ENCODE peak calls at places on chromosomes 6 and 20, in four cellular contexts. V, B, A and R are unnamed samples.

GRCh38 chr20:49259799-49260198 is 18.1 kb downstream of the ZNFX1 start:
- DNase-seq in B (no peak), A (no peak), V (no peak), R (no peak)

GRCh38 chr6:132716238-132716637 is 2.4 kb upstream of the VNN1 start:
- DNase-seq in A (no peak), V (no peak), B (no peak), R (no peak)

GRCh38 chr6:167824591-167825041 is 2.1 kb upstream of the AFDN start:
- DNase-seq in B (no peak), V (no peak), A (no peak), R (no peak)

GRCh38 chr6:108872001-108872974 is 24.1 kb downstream of the ARMC2 start:
- DNase-seq in B (no peak), V (no peak), A (no peak), R (no peak)

GRCh38 chr20:36491901-36492617 is 49.3 kb upstream of the MYL9 start:
- DNase-seq in A (no peak), B (no peak), V (peak; percentile 63), R (no peak)

GRCh38 chr20:34680586-34680985 is 3.7 kb upstream of the PIGU start:
- DNase-seq in A (no peak), B (no peak), V (peak; percentile 34), R (no peak)

GRCh38 chr6:54892831-54893230 is 46.3 kb downstream of the FAM83B start:
- DNase-seq in B (no peak), V (peak; percentile 38), A (peak; percentile 51), R (peak; percentile 38)

GRCh38 chr6:13278991-13279390 is 49.3 kb downstream of the TBC1D7 start:
- DNase-seq in A (no peak), V (no peak), B (no peak), R (no peak)

GRCh38 chr20:6882911-6883310 is 115.4 kb downstream of the BMP2 start:
- DNase-seq in B (no peak), V (no peak), A (no peak), R (peak; percentile 94)

GRCh38 chr20:3706774-3707507 is 5.5 kb downstream of the SIGLEC1 start:
- DNase-seq in B (no peak), A (no peak), V (no peak), R (no peak)

GRCh38 chr20:34891166-34892062 is 15.0 kb downstream of the ACSS2 start:
- DNase-seq in B (no peak), A (no peak), V (peak; percentile 69), R (no peak)

GRCh38 chr20:8020314-8021079 is 936 bp upstream of the TMX4 start:
- DNase-seq in V (peak; percentile 20), A (no peak), B (no peak), R (no peak)

GRCh38 chr6:4008324-4009047 is 70.5 kb downstream of the FAM217A start:
- DNase-seq in V (peak; percentile 90), B (no peak), A (peak; percentile 59), R (no peak)

GRCh38 chr6:123803456-123803861 is 206 bp upstream of the NKAIN2 start:
- DNase-seq in A (no peak), V (no peak), B (no peak), R (no peak)

GRCh38 chr6:3899970-3900439 is 50.8 kb downstream of the FAM50B start:
- DNase-seq in B (no peak), A (no peak), V (no peak), R (no peak)

GRCh38 chr6:124882580-124883393 is 79.5 kb upstream of the RNF217 start:
- DNase-seq in B (no peak), V (peak; percentile 70), A (no peak), R (no peak)

GRCh38 chr20:58129736-58130135 is 98.7 kb downstream of the ANKRD60 start:
- DNase-seq in A (no peak), V (no peak), B (no peak), R (no peak)

GRCh38 chr6:142856857-142857608 is 87.9 kb downstream of the HIVEP2 start:
- DNase-seq in B (no peak), V (no peak), A (no peak), R (no peak)

GRCh38 chr6:20292905-20293304 is 80.6 kb upstream of the MBOAT1 start:
- DNase-seq in B (no peak), V (no peak), A (no peak), R (no peak)

GRCh38 chr20:50968289-50968688 is 9.7 kb downstream of the MOCS3 start:
- DNase-seq in V (no peak), A (no peak), B (no peak), R (no peak)

GRCh38 chr6:149111556-149112115 is 205.9 kb upstream of the TAB2 start:
- DNase-seq in A (no peak), B (no peak), V (no peak), R (no peak)

GRCh38 chr20:63697357-63697867 is 960 bp downstream of the TNFRSF6B start:
- DNase-seq in B (peak; percentile 57), A (no peak), V (no peak), R (no peak)

GRCh38 chr6:44505751-44506150 is 118.2 kb downstream of the CDC5L start:
- DNase-seq in V (no peak), A (no peak), B (no peak), R (no peak)

GRCh38 chr6:89239338-89239737 is 22.2 kb upstream of the GABRR1 start:
- DNase-seq in V (peak; percentile 18), A (no peak), B (no peak), R (no peak)

GRCh38 chr6:141488466-141488865 is 644.3 kb upstream of the GJE1 start:
- DNase-seq in V (peak; percentile 28), A (no peak), B (no peak), R (no peak)

GRCh38 chr6:42123379-42124103 is 18.9 kb downstream of the C6orf132 start:
- DNase-seq in A (no peak), V (no peak), B (no peak), R (no peak)

GRCh38 chr6:34984416-34984815 is 95.4 kb downstream of the ANKS1A start:
- DNase-seq in V (no peak), A (no peak), B (no peak), R (no peak)

GRCh38 chr6:151236668-151237401 is 2.9 kb upstream of the AKAP12 start:
- DNase-seq in V (no peak), A (no peak), B (no peak), R (no peak)

GRCh38 chr6:147322299-147323162 is 118.3 kb downstream of the STXBP5 start:
- DNase-seq in B (no peak), A (peak; percentile 15), V (peak; percentile 61), R (no peak)

DNA sequence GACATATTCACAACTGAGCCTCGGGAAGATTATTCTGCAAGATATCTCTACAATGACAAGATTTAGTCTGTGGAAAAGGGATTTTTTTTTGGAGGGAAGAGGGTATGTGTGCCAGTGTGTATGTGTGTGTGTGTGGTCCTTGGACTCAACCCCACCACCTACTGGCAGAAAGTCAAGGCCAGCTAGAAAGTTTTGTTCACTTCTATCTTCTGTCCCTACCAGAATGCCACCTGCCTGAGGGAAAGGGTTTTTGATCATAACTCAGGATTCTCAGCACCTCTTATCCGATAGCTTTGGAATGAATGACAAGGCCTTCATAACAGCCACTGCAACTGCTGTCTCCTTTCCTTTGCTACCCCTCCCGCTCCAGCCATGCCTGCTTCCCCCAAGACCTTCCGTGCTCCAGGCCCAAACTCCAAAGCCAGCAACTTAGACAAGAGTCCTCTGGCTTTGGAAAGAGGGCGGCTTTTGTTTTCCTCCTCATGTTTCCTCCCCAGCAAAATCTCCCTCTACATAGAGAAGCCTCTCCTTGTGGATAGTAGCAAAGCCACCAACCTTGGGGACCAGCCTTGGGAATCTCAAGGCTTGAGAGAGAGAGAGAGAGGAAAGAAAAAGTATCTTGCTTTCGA is 18.6 kb downstream of the BTN3A1 start:
- DNase-seq in V (peak; percentile 52), B (no peak), A (no peak), R (no peak)
- TF ChIP-seq CTCF in V (peak; percentile 45), B (no peak), A (peak; percentile 48), R (peak; percentile 57)

GRCh38 chr6:116036075-116036773 is 24.5 kb downstream of the FRK start:
- DNase-seq in A (no peak), B (no peak), V (no peak), R (no peak)

GRCh38 chr6:116036885-116037284 is 23.8 kb downstream of the FRK start:
- DNase-seq in B (no peak), A (no peak), V (no peak), R (no peak)

GRCh38 chr6:116033687-116034303 is 26.9 kb downstream of the FRK start:
- DNase-seq in B (no peak), V (no peak), A (no peak), R (no peak)

GRCh38 chr6:116034327-116034726 is 26.4 kb downstream of the FRK start:
- DNase-seq in V (peak; percentile 80), B (no peak), A (no peak), R (no peak)

GRCh38 chr6:116035616-116036015 is 25.1 kb downstream of the FRK start:
- DNase-seq in A (no peak), V (no peak), B (no peak), R (no peak)
- H3K4me3 ChIP-seq in A (no peak overlapping the region), V (no peak overlapping the region), B (no peak overlapping the region), R (no peak overlapping the region)

DNA sequence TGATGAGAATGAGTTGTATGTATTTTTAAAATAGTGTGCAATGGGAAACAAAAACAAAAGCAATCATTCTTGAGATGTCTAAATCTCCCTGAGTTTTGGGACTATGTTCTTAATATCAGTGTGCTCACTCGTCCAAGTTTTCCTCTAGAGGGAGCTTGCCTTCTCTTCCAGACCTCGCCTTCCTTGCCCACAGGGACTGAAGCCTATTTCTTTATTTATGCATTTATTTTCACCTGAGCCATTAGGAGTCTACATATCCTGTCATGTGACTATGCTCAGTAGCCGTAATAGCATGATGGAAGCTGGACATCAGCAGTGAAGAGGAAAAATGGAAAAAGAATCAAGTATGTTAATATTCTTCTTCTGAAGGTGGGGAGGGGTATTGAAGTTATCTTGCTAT is 131.2 kb downstream of the SH3BGRL2 start:
- DNase-seq in V (peak; percentile 5), A (no peak), B (no peak), R (no peak)
- TF ChIP-seq CTCF in V (peak; percentile 29), A (peak; percentile 21), B (no peak), R (peak; percentile 37)

DNA sequence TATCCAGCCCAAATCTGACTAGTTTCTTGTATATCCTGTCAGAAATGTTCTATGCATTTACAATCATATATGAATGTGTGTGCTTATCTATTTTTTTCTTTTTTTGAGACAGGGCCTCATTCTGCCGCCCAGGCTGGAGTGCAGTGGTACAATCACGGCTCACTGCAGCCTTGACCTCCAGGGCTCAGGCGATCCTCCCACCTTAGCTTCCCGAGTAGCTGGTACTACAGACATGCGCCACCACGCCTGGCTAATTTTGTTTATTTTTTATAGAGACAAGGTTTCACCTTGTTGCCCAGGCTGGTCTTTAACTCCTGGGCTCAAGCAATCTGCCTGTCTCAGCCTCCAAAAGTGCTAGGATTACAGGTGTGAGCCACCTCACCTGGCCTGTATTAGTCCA is 3.0 kb upstream of the RAB44 start:
- DNase-seq in A (no peak), V (no peak), B (no peak), R (no peak)
- H3K4me3 ChIP-seq in A (no peak overlapping the region), V (no peak overlapping the region), B (no peak overlapping the region), R (no peak overlapping the region)